ENCODE peak calls at places on chromosomes 1 and 21, in six cellular contexts. K, I, P, O, Y and R are unnamed samples.

GRCh38 chr21:36703626-36704280 is 4.8 kb downstream of the SIM2 start:
- DNase-seq in K (no peak), I (no peak), P (no peak), O (no peak), Y (no peak), R (no peak)

GRCh38 chr1:21651214-21652042 is 17.7 kb downstream of the RAP1GAP start:
- DNase-seq in K (peak; percentile 56), I (peak; percentile 60), P (no peak), O (peak; percentile 38), Y (no peak), R (peak; percentile 60)

GRCh38 chr1:230427981-230428380 is 1.8 kb upstream of the PGBD5 start:
- DNase-seq in K (no peak), I (no peak), P (no peak), O (no peak), Y (no peak), R (no peak)

GRCh38 chr21:46618738-46619369 is 14.0 kb upstream of the S100B start:
- DNase-seq in K (no peak), I (no peak), P (peak; percentile 43), O (no peak), Y (no peak), R (no peak)

GRCh38 chr1:26697978-26698849 is 2.4 kb downstream of the ARID1A start:
- DNase-seq in K (peak; percentile 42), I (peak; percentile 71), P (peak; percentile 99), O (peak; percentile 51), Y (peak; percentile 77), R (no peak)

GRCh38 chr21:14771587-14771986 is 225.5 kb upstream of the SAMSN1 start:
- DNase-seq in K (no peak), I (no peak), P (no peak), O (no peak), Y (no peak), R (no peak)

GRCh38 chr1:180530501-180530900 is 28.1 kb upstream of the ACBD6 start:
- DNase-seq in K (no peak), I (no peak), P (peak; percentile 94), O (no peak), Y (no peak), R (no peak)

GRCh38 chr1:174217787-174218574 is 58.7 kb downstream of the RABGAP1L start:
- DNase-seq in K (no peak), I (no peak), P (peak; percentile 54), O (no peak), Y (no peak), R (no peak)

GRCh38 chr1:22275626-22276395 is 132.9 kb upstream of the WNT4 start:
- DNase-seq in K (peak; percentile 30), I (no peak), P (peak; percentile 49), O (no peak), Y (no peak), R (peak; percentile 83)

GRCh38 chr1:230263573-230264195 is 162.4 kb downstream of the PGBD5 start:
- DNase-seq in K (no peak), I (no peak), P (no peak), O (no peak), Y (no peak), R (no peak)

GRCh38 chr21:31872452-31873274 is at the start of gene HUNK:
- DNase-seq in K (peak; percentile 75), I (no peak), P (peak; percentile 54), O (no peak), Y (peak; percentile 78), R (peak; percentile 81)

GRCh38 chr1:211328866-211329265 is 2.2 kb downstream of the TRAF5 start:
- DNase-seq in K (no peak), I (no peak), P (no peak), O (no peak), Y (no peak), R (no peak)

GRCh38 chr1:21736011-21736410 is 46.9 kb downstream of the USP48 start:
- DNase-seq in K (no peak), I (no peak), P (no peak), O (no peak), Y (no peak), R (no peak)

GRCh38 chr1:218346391-218347204 is 1.5 kb downstream of the TGFB2 start:
- DNase-seq in K (no peak), I (peak; percentile 70), P (peak; percentile 37), O (no peak), Y (no peak), R (no peak)

GRCh38 chr1:87449348-87449963 is 120.8 kb downstream of the LMO4 start:
- DNase-seq in K (peak; percentile 66), I (peak; percentile 38), P (peak; percentile 7), O (no peak), Y (no peak), R (no peak)

GRCh38 chr1:217333939-217334338 is 297.0 kb downstream of the GPATCH2 start:
- DNase-seq in K (no peak), I (no peak), P (peak; percentile 9), O (no peak), Y (no peak), R (no peak)

GRCh38 chr1:164760585-164760968 is 201.6 kb downstream of the PBX1 start:
- DNase-seq in K (no peak), I (no peak), P (no peak), O (no peak), Y (no peak), R (no peak)

GRCh38 chr21:36723371-36723881 is 24.5 kb downstream of the SIM2 start:
- DNase-seq in K (no peak), I (no peak), P (no peak), O (no peak), Y (peak; percentile 57), R (no peak)

GRCh38 chr1:212792396-212792908 is 758 bp downstream of the TATDN3 start:
- DNase-seq in K (no peak), I (no peak), P (no peak), O (no peak), Y (no peak), R (no peak)

GRCh38 chr1:230047114-230047865 is 19.7 kb upstream of the GALNT2 start:
- DNase-seq in K (no peak), I (no peak), P (no peak), O (no peak), Y (no peak), R (no peak)

GRCh38 chr1:117161887-117162286 is 40.3 kb upstream of the TRIM45 start:
- DNase-seq in K (no peak), I (no peak), P (no peak), O (no peak), Y (no peak), R (no peak)

GRCh38 chr1:164320780-164321683 is 238.0 kb upstream of the PBX1 start:
- DNase-seq in K (peak; percentile 44), I (peak; percentile 66), P (no peak), O (no peak), Y (no peak), R (peak; percentile 78)

GRCh38 chr1:171090604-171091003 is at the start of gene FMO3:
- DNase-seq in K (no peak), I (no peak), P (no peak), O (no peak), Y (no peak), R (no peak)

GRCh38 chr1:208551609-208552008 is 307.4 kb upstream of the PLXNA2 start:
- DNase-seq in K (no peak), I (no peak), P (no peak), O (no peak), Y (no peak), R (no peak)

GRCh38 chr1:215569987-215570824 is 3.1 kb downstream of the KCTD3 start:
- DNase-seq in K (no peak), I (no peak), P (peak; percentile 20), O (no peak), Y (no peak), R (no peak)

GRCh38 chr1:222288056-222288455 is 259.8 kb downstream of the HHIPL2 start:
- DNase-seq in K (no peak), I (no peak), P (peak; percentile 45), O (no peak), Y (no peak), R (no peak)

GRCh38 chr1:55747285-55747890 is 532.2 kb upstream of the USP24 start:
- DNase-seq in K (no peak), I (no peak), P (peak; percentile 76), O (no peak), Y (no peak), R (no peak)

GRCh38 chr1:94884101-94884875 is 42.6 kb downstream of the CNN3 start:
- DNase-seq in K (peak; percentile 27), I (no peak), P (peak; percentile 76), O (no peak), Y (no peak), R (no peak)

GRCh38 chr1:12230549-12231275 is 882 bp downstream of the VPS13D start:
- DNase-seq in K (peak; percentile 86), I (peak; percentile 77), P (no peak), O (peak; percentile 45), Y (peak; percentile 84), R (peak; percentile 75)

GRCh38 chr21:25887646-25888321 is 153.0 kb downstream of the GABPA start:
- DNase-seq in K (no peak), I (no peak), P (no peak), O (no peak), Y (no peak), R (no peak)
- H3K36me3 ChIP-seq in K (no peaks in the 10 kb centered on the region), I (peaks cover 48% of the 10 kb centered on the region), P (peaks cover 27% of the 10 kb centered on the region), O (no peaks in the 10 kb centered on the region), Y (peaks cover 1% of the 10 kb centered on the region), R (no peaks in the 10 kb centered on the region)

DNA sequence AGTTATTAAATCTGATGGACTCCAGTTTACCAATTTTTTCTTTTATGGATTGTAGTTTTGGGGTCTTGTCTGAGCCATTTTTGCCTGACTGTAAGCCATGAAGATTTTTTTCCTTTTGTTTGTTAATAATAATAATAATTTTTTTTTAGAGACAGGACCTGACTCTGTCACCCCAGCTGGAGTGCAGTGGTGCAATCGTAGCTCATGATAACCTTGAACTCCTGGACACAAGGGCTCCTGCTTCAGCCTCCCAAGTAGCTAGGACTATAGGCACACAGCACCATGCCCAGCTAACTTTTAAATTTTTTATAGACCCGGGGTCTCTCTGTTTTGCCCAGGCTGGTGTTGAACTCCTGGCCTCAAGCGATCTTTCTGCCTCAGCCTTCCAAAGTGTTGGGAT is 6.3 kb downstream of the PTBP2 start:
- DNase-seq in K (no peak), I (no peak), P (no peak), O (no peak), Y (no peak), R (no peak)
- H3K27ac ChIP-seq in K (no peak overlapping the region), I (no peak overlapping the region), P (no peak overlapping the region), O (no peak overlapping the region), Y (no peak overlapping the region), R (no peak overlapping the region)

DNA sequence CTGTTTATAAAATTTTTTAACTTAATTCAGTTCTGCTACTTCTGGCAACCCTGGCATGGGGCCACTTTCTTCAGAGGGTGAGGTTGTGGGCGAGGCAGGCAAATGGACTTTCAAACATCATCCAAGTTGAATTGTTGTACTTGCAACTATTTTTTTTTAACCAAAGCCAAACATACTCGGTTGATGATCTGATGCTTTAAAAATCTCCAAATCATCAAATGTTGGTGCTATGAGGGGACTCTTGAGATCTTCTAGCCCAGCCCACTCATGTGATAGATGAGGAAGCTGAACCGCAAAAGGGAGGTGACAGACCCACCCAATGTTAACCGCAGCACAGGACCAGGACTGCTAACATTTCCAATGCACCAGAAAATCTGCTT is 6.7 kb downstream of the SLC1A7 start:
- DNase-seq in K (no peak), I (no peak), P (peak; percentile 89), O (peak; percentile 33), Y (no peak), R (no peak)
- H3K4me3 ChIP-seq in K (no peak overlapping the region), I (no peak overlapping the region), P (no peak overlapping the region), O (no peak overlapping the region), Y (no peak overlapping the region), R (no peak overlapping the region)

DNA sequence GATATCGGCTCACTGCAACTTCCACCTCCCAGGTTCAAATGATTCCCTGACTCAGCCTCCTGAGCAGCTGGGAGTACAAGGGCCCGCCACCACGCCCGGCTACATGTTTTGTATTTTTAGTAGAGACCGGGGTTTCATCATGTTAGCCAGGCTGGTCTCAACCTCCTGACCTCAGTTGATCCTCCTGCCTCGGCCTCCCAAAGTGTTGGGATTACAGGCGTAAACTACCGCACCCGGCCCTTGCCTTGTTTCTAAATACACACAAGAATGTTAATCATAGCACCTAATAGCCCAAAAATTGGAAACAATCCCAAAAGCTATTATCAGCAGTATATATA is 1.2 kb upstream of the MSTO1 start:
- DNase-seq in K (no peak), I (no peak), P (no peak), O (no peak), Y (no peak), R (no peak)
- H3K36me3 ChIP-seq in K (no peaks in the 10 kb centered on the region), I (peaks cover 13% of the 10 kb centered on the region), P (peaks cover 11% of the 10 kb centered on the region), O (peaks cover 8% of the 10 kb centered on the region), Y (peaks cover 2% of the 10 kb centered on the region), R (peaks cover 15% of the 10 kb centered on the region)